ENCODE peak calls at places on chromosomes 7 and 10, in seven cellular contexts. C is tibial artery, F is AG04449, M is kidney epithelial cell, P is AG10803, K is choroid plexus epithelial cell, R is BE2C. J is an unnamed sample.
A peak's percentile ranks its signal among the peaks of the same experiment; 100 is the strongest.

GRCh38 chr7:117755136-117755535 is 118.1 kb downstream of the CTTNBP2 start:
- DNase-seq in R (no peak), K (no peak), F (no peak), M (no peak), C (no peak), P (no peak), J (no peak)

GRCh38 chr10:24718031-24718855 is 5.4 kb downstream of the ARHGAP21 start:
- DNase-seq in C (no peak), M (no peak), P (peak; percentile 88), F (no peak), R (no peak), K (peak; percentile 72), J (no peak)

GRCh38 chr10:62814901-62815372 is 1.2 kb downstream of the EGR2 start:
- DNase-seq in K (peak; percentile 7), R (no peak), F (no peak), C (no peak), M (no peak), P (no peak), J (no peak)

GRCh38 chr7:55502988-55503514 is 69.3 kb downstream of the VOPP1 start:
- DNase-seq in R (no peak), P (no peak), C (no peak), F (no peak), M (no peak), K (no peak), J (no peak)

GRCh38 chr7:17234398-17235021 is 63.9 kb upstream of the AHR start:
- DNase-seq in K (peak; percentile 96), C (no peak), P (peak; percentile 95), F (peak; percentile 73), R (no peak), M (peak; percentile 90), J (peak; percentile 58)

GRCh38 chr7:604884-605531 is 85.4 kb upstream of the PDGFA start:
- DNase-seq in P (no peak), M (no peak), F (no peak), C (peak; percentile 82), K (peak; percentile 81), R (no peak), J (no peak)

GRCh38 chr10:5364365-5364764 is 401 bp upstream of the UCN3 start:
- DNase-seq in F (no peak), M (no peak), K (no peak), P (no peak), R (no peak), C (no peak), J (no peak)

GRCh38 chr10:34294137-34294536 is 521.0 kb downstream of the PARD3 start:
- DNase-seq in C (no peak), P (no peak), R (no peak), F (no peak), M (no peak), K (no peak), J (no peak)

GRCh38 chr10:22103701-22104100 is 100.2 kb upstream of the DNAJC1 start:
- DNase-seq in M (no peak), R (no peak), P (no peak), C (no peak), F (no peak), K (peak; percentile 47), J (peak; percentile 28)

GRCh38 chr10:92695679-92696605 is 6.2 kb downstream of the HHEX start:
- DNase-seq in F (no peak), K (peak; percentile 64), R (no peak), P (peak; percentile 24), C (no peak), M (no peak), J (no peak)

GRCh38 chr10:78589687-78590086 is 479.1 kb upstream of the ZMIZ1 start:
- DNase-seq in M (no peak), C (no peak), K (no peak), P (no peak), R (no peak), F (no peak), J (no peak)

GRCh38 chr10:77533887-77534278 is 103.7 kb downstream of the KCNMA1 start:
- DNase-seq in P (no peak), F (no peak), C (no peak), R (peak; percentile 82), M (no peak), K (no peak), J (no peak)

GRCh38 chr7:94848992-94849576 is 58.3 kb upstream of the PPP1R9A start:
- DNase-seq in K (no peak), C (no peak), P (no peak), R (no peak), M (no peak), F (no peak), J (no peak)

GRCh38 chr7:20374391-20374790 is 43.7 kb downstream of the ITGB8 start:
- DNase-seq in M (no peak), F (no peak), P (no peak), K (no peak), C (no peak), R (no peak), J (no peak)

GRCh38 chr10:74213571-74214162 is 62.6 kb downstream of the ADK start:
- DNase-seq in M (no peak), C (no peak), P (peak; percentile 65), R (peak; percentile 49), F (no peak), K (peak; percentile 78), J (peak; percentile 42)

GRCh38 chr10:103822795-103823194 is 32.6 kb downstream of the SH3PXD2A start:
- DNase-seq in K (no peak), M (no peak), F (no peak), C (no peak), P (no peak), R (no peak), J (no peak)

GRCh38 chr10:110609592-110609991 is 34.5 kb upstream of the RBM20 start:
- DNase-seq in M (no peak), K (no peak), F (no peak), C (no peak), R (peak; percentile 74), P (no peak), J (no peak)
- TF ChIP-seq CTCF in M (no peak), K (no peak), F (no peak), C (no peak), R (peak; percentile 35), P (no peak), J (no peak)

DNA sequence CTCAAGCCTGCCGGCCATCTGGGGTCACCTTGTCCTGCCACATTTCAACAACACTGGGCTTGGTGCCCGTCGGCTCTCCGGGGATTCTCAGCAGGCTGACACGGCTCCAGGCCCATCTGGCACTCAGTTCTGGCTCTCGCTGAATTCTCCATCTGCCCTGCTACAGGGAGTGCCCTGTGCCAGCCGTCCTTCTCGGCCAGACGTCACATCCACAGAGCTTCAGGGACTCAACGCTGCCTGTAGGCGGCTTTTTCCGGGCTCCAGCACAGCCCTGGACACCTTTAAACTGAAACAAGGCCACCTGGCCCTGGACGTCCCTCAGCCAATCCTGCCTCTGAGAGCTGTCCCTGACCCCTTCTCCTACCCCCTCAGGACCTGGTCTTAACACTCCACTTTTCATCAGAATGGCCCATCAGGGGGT is 43.0 kb downstream of the TMEM130 start:
- DNase-seq in P (peak; percentile 60), F (no peak), C (peak; percentile 98), K (no peak), M (no peak), R (peak; percentile 41), J (no peak)
- TF ChIP-seq CTCF in P (peak; percentile 22), F (no peak), C (peak; percentile 61), K (no peak), M (no peak), R (no peak), J (no peak)

GRCh38 chr7:73313521-73313906 is 4.9 kb upstream of the NSUN5 start:
- DNase-seq in R (no peak), M (no peak), P (no peak), K (no peak), C (no peak), F (no peak), J (no peak)

GRCh38 chr7:73314271-73314670 is 5.6 kb upstream of the NSUN5 start:
- DNase-seq in R (no peak), K (no peak), M (no peak), C (no peak), F (no peak), P (no peak), J (no peak)

GRCh38 chr7:73312831-73313520 is 4.3 kb upstream of the NSUN5 start:
- DNase-seq in M (no peak), C (no peak), F (no peak), P (no peak), R (no peak), K (no peak), J (no peak)

GRCh38 chr7:73316521-73316920 is 7.9 kb upstream of the NSUN5 start:
- DNase-seq in P (no peak), C (no peak), R (no peak), M (no peak), F (no peak), K (no peak), J (no peak)
- TF ChIP-seq CTCF in P (no peak), C (no peak), R (no peak), M (no peak), F (no peak), K (no peak), J (no peak)

GRCh38 chr10:112120491-112120890 is 63.1 kb downstream of the GPAM start:
- DNase-seq in P (no peak), C (no peak), K (no peak), M (no peak), R (no peak), F (no peak), J (no peak)

GRCh38 chr10:112126901-112127300 is 56.7 kb downstream of the GPAM start:
- DNase-seq in C (no peak), F (no peak), P (no peak), M (no peak), R (peak; percentile 30), K (no peak), J (no peak)

GRCh38 chr10:112126172-112126571 is 57.4 kb downstream of the GPAM start:
- DNase-seq in K (no peak), P (no peak), R (peak; percentile 28), M (no peak), F (no peak), C (no peak), J (no peak)

GRCh38 chr10:112124859-112125258 is 58.7 kb downstream of the GPAM start:
- DNase-seq in M (no peak), R (no peak), F (no peak), K (no peak), C (no peak), P (no peak), J (no peak)

GRCh38 chr10:112122827-112123226 is 60.7 kb downstream of the GPAM start:
- DNase-seq in F (no peak), P (no peak), K (no peak), M (no peak), R (no peak), C (no peak), J (no peak)
- TF ChIP-seq CTCF in F (no peak), P (no peak), K (no peak), M (no peak), R (no peak), C (no peak), J (no peak)

DNA sequence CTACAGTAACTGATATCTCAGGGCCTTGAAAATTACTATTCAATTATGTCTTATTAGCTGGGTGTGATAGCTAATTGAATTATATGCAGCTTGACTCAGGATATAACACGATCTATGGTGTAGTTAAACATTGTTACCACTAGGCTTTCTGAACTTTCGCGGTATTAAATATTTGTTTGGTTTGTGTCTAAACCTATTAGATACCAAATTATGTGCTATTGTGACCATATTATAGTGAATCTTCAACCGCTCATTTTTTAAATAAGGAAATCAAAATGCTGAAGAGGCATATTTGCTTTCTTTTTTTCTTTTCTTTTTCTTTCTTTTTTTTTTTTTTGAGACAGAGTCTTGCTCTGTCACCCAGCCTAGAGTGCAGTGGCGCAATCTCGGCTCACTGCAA is 99.3 kb upstream of the RSU1 start:
- DNase-seq in K (no peak), F (no peak), P (no peak), C (no peak), R (no peak), M (no peak), J (no peak)
- TF ChIP-seq CTCF in K (peak; percentile 1), F (no peak), P (no peak), C (no peak), R (no peak), M (no peak), J (no peak)